ENCODE peak calls at places on chromosomes 7 and 10, in four cellular contexts. One of them, this sample, is unnamed.

GRCh38 chr7:40211291-40212003 is 76.6 kb downstream of the SUGCT start:
- DNase-seq in Peyer's patch: no peak
- DNase-seq in CD8-positive, alpha-beta memory T cell: no peak
- DNase-seq in heart right ventricle: no peak
- DNase-seq in this sample: peak; percentile 91

GRCh38 chr10:102240467-102241036 is 760 bp downstream of the PITX3 start:
- DNase-seq in CD8-positive, alpha-beta memory T cell: no peak
- DNase-seq in heart right ventricle: no peak
- DNase-seq in Peyer's patch: no peak
- DNase-seq in this sample: no peak

GRCh38 chr7:7521259-7521658 is 14.4 kb downstream of the COL28A1 start:
- DNase-seq in Peyer's patch: no peak
- DNase-seq in heart right ventricle: no peak
- DNase-seq in CD8-positive, alpha-beta memory T cell: no peak
- DNase-seq in this sample: no peak

GRCh38 chr7:149093228-149093627 is 2.7 kb upstream of the ZNF786 start:
- DNase-seq in heart right ventricle: no peak
- DNase-seq in Peyer's patch: no peak
- DNase-seq in CD8-positive, alpha-beta memory T cell: no peak
- DNase-seq in this sample: no peak

GRCh38 chr10:91768123-91768522 is 30.1 kb upstream of the TNKS2 start:
- DNase-seq in heart right ventricle: no peak
- DNase-seq in Peyer's patch: no peak
- DNase-seq in CD8-positive, alpha-beta memory T cell: no peak
- DNase-seq in this sample: no peak

GRCh38 chr10:9605231-9605630 is 1412.4 kb upstream of the CELF2 start:
- DNase-seq in heart right ventricle: no peak
- DNase-seq in CD8-positive, alpha-beta memory T cell: no peak
- DNase-seq in Peyer's patch: no peak
- DNase-seq in this sample: no peak

GRCh38 chr10:36195364-36195763 is 553.3 kb upstream of the FZD8 start:
- DNase-seq in Peyer's patch: no peak
- DNase-seq in CD8-positive, alpha-beta memory T cell: no peak
- DNase-seq in heart right ventricle: no peak
- DNase-seq in this sample: no peak

GRCh38 chr7:159200421-159200820 is 55.8 kb upstream of the VIPR2 start:
- DNase-seq in CD8-positive, alpha-beta memory T cell: no peak
- DNase-seq in heart right ventricle: no peak
- DNase-seq in Peyer's patch: no peak
- DNase-seq in this sample: no peak

GRCh38 chr7:20217193-20217948 is at the start of gene MACC1:
- DNase-seq in CD8-positive, alpha-beta memory T cell: peak; percentile 27
- DNase-seq in heart right ventricle: no peak
- DNase-seq in Peyer's patch: peak; percentile 93
- DNase-seq in this sample: no peak

GRCh38 chr7:140646931-140647647 is 6.5 kb upstream of the DENND2A start:
- DNase-seq in heart right ventricle: no peak
- DNase-seq in Peyer's patch: peak; percentile 76
- DNase-seq in CD8-positive, alpha-beta memory T cell: no peak
- DNase-seq in this sample: no peak

DNA sequence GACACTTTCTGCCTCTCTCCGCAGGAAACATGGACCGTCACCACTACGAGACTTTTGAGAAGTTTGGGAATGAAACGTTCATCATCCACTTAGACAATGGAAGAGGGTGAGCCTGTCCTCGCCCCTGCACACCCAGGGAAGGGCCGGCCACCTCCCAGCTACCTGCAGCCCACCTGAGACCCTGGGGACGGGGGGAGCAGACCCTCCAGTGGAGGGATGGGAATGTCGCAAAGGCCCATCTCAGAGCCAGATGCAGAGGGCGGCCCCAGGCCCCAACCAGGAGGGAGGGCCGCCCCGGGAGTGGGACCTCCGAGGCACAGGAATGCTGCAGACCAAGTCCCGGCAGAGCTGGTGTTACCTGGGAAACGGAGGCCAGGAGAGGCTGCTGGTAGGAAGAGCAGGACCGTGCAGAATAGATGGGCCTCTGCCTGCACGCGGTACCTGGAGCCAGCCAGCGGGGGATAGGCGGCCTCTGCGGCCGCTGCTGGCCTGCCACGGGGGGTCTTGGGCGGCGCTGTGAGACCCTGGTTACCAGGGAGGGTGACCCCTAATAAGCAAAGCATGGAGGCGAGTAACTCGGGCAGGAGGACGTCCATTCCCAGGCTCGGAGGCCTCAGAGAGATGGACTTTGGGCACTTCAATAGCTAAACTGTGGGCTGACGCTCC is 32.9 kb upstream of the FOXL3 start:
- DNase-seq in CD8-positive, alpha-beta memory T cell: no peak
- DNase-seq in heart right ventricle: no peak
- DNase-seq in Peyer's patch: no peak
- DNase-seq in this sample: no peak
- H3K9me3 ChIP-seq in CD8-positive, alpha-beta memory T cell: no peaks in the 10 kb centered on the region
- H3K9me3 ChIP-seq in heart right ventricle: peaks cover 4% of the 10 kb centered on the region
- H3K9me3 ChIP-seq in Peyer's patch: no peaks in the 10 kb centered on the region
- H3K9me3 ChIP-seq in this sample: peaks cover 6% of the 10 kb centered on the region

DNA sequence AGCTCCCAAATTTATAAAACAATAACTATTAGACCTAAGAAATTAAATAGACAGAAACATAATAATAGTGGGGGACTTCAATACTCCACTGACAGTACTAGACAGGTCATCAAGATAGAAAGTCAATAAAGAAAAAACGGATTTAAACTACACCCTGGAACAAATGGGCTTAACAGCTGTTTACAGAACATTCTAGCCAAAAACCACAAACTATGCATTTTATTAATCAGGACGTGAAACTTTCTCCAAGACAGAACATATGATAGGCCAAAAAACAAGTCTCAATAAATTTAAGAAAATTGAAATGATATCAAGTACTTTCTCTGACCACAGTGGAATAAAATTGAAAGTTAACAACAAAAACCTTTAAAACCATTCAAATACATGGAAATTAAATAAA is 46.4 kb downstream of the ZNF680 start:
- DNase-seq in heart right ventricle: no peak
- DNase-seq in Peyer's patch: no peak
- DNase-seq in CD8-positive, alpha-beta memory T cell: no peak
- DNase-seq in this sample: peak; percentile 16
- H3K9me3 ChIP-seq in heart right ventricle: peaks cover 99% of the 10 kb centered on the region
- H3K9me3 ChIP-seq in Peyer's patch: peaks cover 3% of the 10 kb centered on the region
- H3K9me3 ChIP-seq in CD8-positive, alpha-beta memory T cell: peaks cover 30% of the 10 kb centered on the region
- H3K9me3 ChIP-seq in this sample: peaks cover 8% of the 10 kb centered on the region

GRCh38 chr7:99543081-99543671 is 8.7 kb downstream of the FAM200A start:
- DNase-seq in heart right ventricle: no peak
- DNase-seq in Peyer's patch: no peak
- DNase-seq in CD8-positive, alpha-beta memory T cell: no peak
- DNase-seq in this sample: no peak
- H3K9me3 ChIP-seq in heart right ventricle: peaks cover 92% of the 10 kb centered on the region
- H3K9me3 ChIP-seq in Peyer's patch: no peaks in the 10 kb centered on the region
- H3K9me3 ChIP-seq in CD8-positive, alpha-beta memory T cell: peaks cover 5% of the 10 kb centered on the region
- H3K9me3 ChIP-seq in this sample: peaks cover 11% of the 10 kb centered on the region

GRCh38 chr10:1575481-1576244 is 161.7 kb downstream of the ADARB2 start:
- DNase-seq in heart right ventricle: no peak
- DNase-seq in Peyer's patch: peak; percentile 31
- DNase-seq in CD8-positive, alpha-beta memory T cell: no peak
- DNase-seq in this sample: no peak

GRCh38 chr10:1577945-1578344 is 159.4 kb downstream of the ADARB2 start:
- DNase-seq in Peyer's patch: peak; percentile 32
- DNase-seq in heart right ventricle: no peak
- DNase-seq in CD8-positive, alpha-beta memory T cell: no peak
- DNase-seq in this sample: no peak

GRCh38 chr10:1577371-1577770 is 160.0 kb downstream of the ADARB2 start:
- DNase-seq in Peyer's patch: peak; percentile 40
- DNase-seq in CD8-positive, alpha-beta memory T cell: no peak
- DNase-seq in heart right ventricle: no peak
- DNase-seq in this sample: no peak

GRCh38 chr10:1578392-1579140 is 158.8 kb downstream of the ADARB2 start:
- DNase-seq in Peyer's patch: peak; percentile 41
- DNase-seq in CD8-positive, alpha-beta memory T cell: no peak
- DNase-seq in heart right ventricle: no peak
- DNase-seq in this sample: no peak

GRCh38 chr10:1576467-1577259 is 160.7 kb downstream of the ADARB2 start:
- DNase-seq in heart right ventricle: no peak
- DNase-seq in CD8-positive, alpha-beta memory T cell: no peak
- DNase-seq in Peyer's patch: peak; percentile 36
- DNase-seq in this sample: no peak
- H3K9me3 ChIP-seq in heart right ventricle: no peaks in the 10 kb centered on the region
- H3K9me3 ChIP-seq in CD8-positive, alpha-beta memory T cell: no peaks in the 10 kb centered on the region
- H3K9me3 ChIP-seq in Peyer's patch: no peaks in the 10 kb centered on the region
- H3K9me3 ChIP-seq in this sample: peaks cover 10% of the 10 kb centered on the region

GRCh38 chr7:154698726-154699291 is 304.1 kb downstream of the PAXIP1 start:
- DNase-seq in heart right ventricle: no peak
- DNase-seq in CD8-positive, alpha-beta memory T cell: no peak
- DNase-seq in Peyer's patch: no peak
- DNase-seq in this sample: no peak

GRCh38 chr7:154696556-154696955 is 306.4 kb downstream of the PAXIP1 start:
- DNase-seq in Peyer's patch: no peak
- DNase-seq in CD8-positive, alpha-beta memory T cell: no peak
- DNase-seq in heart right ventricle: no peak
- DNase-seq in this sample: peak; percentile 43

GRCh38 chr7:154693646-154694045 is 309.3 kb downstream of the PAXIP1 start:
- DNase-seq in heart right ventricle: no peak
- DNase-seq in CD8-positive, alpha-beta memory T cell: no peak
- DNase-seq in Peyer's patch: no peak
- DNase-seq in this sample: no peak

GRCh38 chr7:154695836-154696235 is 307.1 kb downstream of the PAXIP1 start:
- DNase-seq in Peyer's patch: no peak
- DNase-seq in CD8-positive, alpha-beta memory T cell: no peak
- DNase-seq in heart right ventricle: no peak
- DNase-seq in this sample: no peak

GRCh38 chr7:154699421-154699820 is 303.5 kb downstream of the PAXIP1 start:
- DNase-seq in heart right ventricle: no peak
- DNase-seq in Peyer's patch: no peak
- DNase-seq in CD8-positive, alpha-beta memory T cell: no peak
- DNase-seq in this sample: peak; percentile 48
- H3K9me3 ChIP-seq in heart right ventricle: peaks cover 20% of the 10 kb centered on the region
- H3K9me3 ChIP-seq in Peyer's patch: no peaks in the 10 kb centered on the region
- H3K9me3 ChIP-seq in CD8-positive, alpha-beta memory T cell: no peaks in the 10 kb centered on the region
- H3K9me3 ChIP-seq in this sample: no peaks in the 10 kb centered on the region

GRCh38 chr7:157991351-157991750 is 596.3 kb downstream of the PTPRN2 start:
- DNase-seq in heart right ventricle: no peak
- DNase-seq in Peyer's patch: no peak
- DNase-seq in CD8-positive, alpha-beta memory T cell: no peak
- DNase-seq in this sample: no peak
- H3K9me3 ChIP-seq in heart right ventricle: peaks cover 8% of the 10 kb centered on the region
- H3K9me3 ChIP-seq in Peyer's patch: no peaks in the 10 kb centered on the region
- H3K9me3 ChIP-seq in CD8-positive, alpha-beta memory T cell: no peaks in the 10 kb centered on the region
- H3K9me3 ChIP-seq in this sample: no peaks in the 10 kb centered on the region